ENCODE peak calls at places on chromosome 11, in seven cellular contexts. D is SW480; R is activated CD8-positive, alpha-beta memory T cell treated with anti-CD3 and anti-CD28 coated beads for 4 hours; W is fibroblast of pulmonary artery; O is cardiac fibroblast; L is EH; H is endothelial cell of umbilical vein. M is an unnamed sample.

GRCh38 chr11:8080674-8081590 is at the start of gene TUB:
- DNase-seq in L (peak), O (peak), W (no peak), H (no peak), R (no peak), D (no peak), M (no peak)

GRCh38 chr11:22192289-22192641 is 620 bp upstream of the ANO5 start:
- DNase-seq in D (no peak), W (no peak), H (no peak), O (no peak), L (no peak), R (no peak), M (peak)

GRCh38 chr11:62985351-62985750 is 584 bp upstream of the SLC22A6 start:
- DNase-seq in R (no peak), O (no peak), L (no peak), W (no peak), D (no peak), H (no peak), M (no peak)

GRCh38 chr11:119759324-119759723 is 30.3 kb upstream of the NECTIN1 start:
- DNase-seq in D (peak), O (peak), R (no peak), L (peak), W (no peak), H (no peak), M (no peak)

GRCh38 chr11:121761171-121761570 is 308.4 kb upstream of the SORL1-AS1 start:
- DNase-seq in L (no peak), D (no peak), O (peak), H (no peak), W (no peak), R (no peak), M (no peak)

GRCh38 chr11:34468209-34468841 is 29.6 kb downstream of the CAT start:
- DNase-seq in O (peak), R (no peak), D (peak), W (peak), L (peak), H (peak), M (peak)

GRCh38 chr11:107792049-107792443 is 66.5 kb downstream of the SLC35F2 start:
- DNase-seq in L (no peak), W (no peak), O (no peak), R (no peak), D (no peak), H (no peak), M (no peak)

GRCh38 chr11:68670208-68670992 is 13.9 kb upstream of the GAL start:
- DNase-seq in W (no peak), O (no peak), D (no peak), R (no peak), H (no peak), L (no peak), M (no peak)